ENCODE peak calls at places on chromosomes 3 and 15, in seven cellular contexts. K is right cardiac atrium; B is heart right ventricle; U is ovary; E is effector memory CD4-positive, alpha-beta T cell; P is CD4-positive, alpha-beta memory T cell; J is neuronal stem cell. S is an unnamed sample. For H3K9me3, the result is how much of the 10 kb centered on the place peaks cover.

GRCh38 chr3:65516998-65517397 is 521.7 kb downstream of the MAGI1 start:
- DNase-seq in J (no peak), U (no peak), K (no peak), E (no peak), P (no peak), B (no peak), S (no peak)

GRCh38 chr3:167209011-167209410 is 171.1 kb downstream of the ZBBX start:
- DNase-seq in K (no peak), P (no peak), E (no peak), U (no peak), B (no peak), J (no peak), S (no peak)

GRCh38 chr3:148642616-148643015 is 55.1 kb upstream of the AGTR1 start:
- DNase-seq in B (no peak), K (no peak), U (no peak), P (no peak), J (no peak), E (no peak), S (no peak)

GRCh38 chr15:90046846-90047481 is 45.8 kb downstream of the ZNF710 start:
- DNase-seq in E (no peak), K (peak), U (no peak), B (no peak), P (no peak), J (no peak), S (peak)

GRCh38 chr3:40417845-40418543 is 31.0 kb downstream of the ENTPD3 start:
- DNase-seq in K (no peak), J (no peak), B (no peak), P (no peak), E (no peak), U (no peak), S (no peak)

GRCh38 chr15:68328485-68328884 is 50.9 kb downstream of the FEM1B start:
- DNase-seq in K (no peak), U (no peak), E (no peak), B (no peak), J (no peak), P (no peak), S (peak)

GRCh38 chr3:60948488-60948887 is 302.8 kb downstream of the FHIT start:
- DNase-seq in J (no peak), E (no peak), P (no peak), U (no peak), K (no peak), B (no peak), S (no peak)

GRCh38 chr3:13559751-13560540 is 11.0 kb downstream of the FBLN2 start:
- DNase-seq in U (no peak), E (no peak), J (no peak), K (peak), P (no peak), B (peak), S (no peak)

GRCh38 chr15:89416339-89417183 is 79.8 kb downstream of the RHCG start:
- DNase-seq in P (peak), E (peak), K (peak), J (peak), U (peak), B (peak), S (peak)

GRCh38 chr3:101703169-101703568 is 16.7 kb upstream of the RPL24 start:
- DNase-seq in U (no peak), E (no peak), P (no peak), J (no peak), K (no peak), B (no peak), S (peak)

GRCh38 chr3:70989174-70989573 is 594.4 kb downstream of the FOXP1 start:
- DNase-seq in U (no peak), E (no peak), B (no peak), K (no peak), J (no peak), P (no peak), S (peak)

GRCh38 chr3:143241556-143241955 is 122.0 kb downstream of the CHST2 start:
- DNase-seq in J (no peak), U (no peak), E (no peak), K (no peak), P (no peak), B (no peak), S (no peak)

GRCh38 chr15:20355256-20355868 is 186.2 kb downstream of the GOLGA6L6 start:
- DNase-seq in B (no peak), P (no peak), J (no peak), U (no peak), K (peak), E (no peak), S (no peak)

GRCh38 chr3:64691051-64691450 is 3.3 kb upstream of the ADAMTS9 start:
- DNase-seq in B (peak), J (no peak), E (no peak), K (no peak), P (no peak), U (no peak), S (no peak)

GRCh38 chr15:50107591-50108408 is 11.2 kb downstream of the ATP8B4 start:
- DNase-seq in K (no peak), U (no peak), E (no peak), J (no peak), B (no peak), P (no peak), S (no peak)

GRCh38 chr3:79517766-79518413 is 249.9 kb downstream of the ROBO1 start:
- DNase-seq in P (no peak), K (no peak), E (no peak), J (peak), U (no peak), B (no peak), S (peak)

GRCh38 chr3:150666167-150666566 is 37.6 kb downstream of the ERICH6 start:
- DNase-seq in E (no peak), U (no peak), P (no peak), J (no peak), B (no peak), K (no peak), S (no peak)

GRCh38 chr15:58454950-58455401 is 23.2 kb downstream of the LIPC start:
- DNase-seq in P (no peak), U (no peak), K (no peak), E (no peak), B (no peak), J (no peak), S (no peak)

GRCh38 chr3:126452213-126452612 is 23.5 kb downstream of the ZXDC start:
- DNase-seq in P (no peak), K (no peak), E (no peak), J (no peak), B (no peak), U (no peak), S (no peak)

GRCh38 chr15:39934415-39935044 is 615 bp downstream of the EIF2AK4 start:
- DNase-seq in K (no peak), B (no peak), U (no peak), P (no peak), J (peak), E (no peak), S (no peak)

GRCh38 chr15:62071711-62072308 is 5.0 kb downstream of the C2CD4A start:
- DNase-seq in E (no peak), B (no peak), P (peak), U (no peak), J (no peak), K (no peak), S (peak)

GRCh38 chr3:28973621-28974020 is 307.2 kb upstream of the RBMS3 start:
- DNase-seq in P (no peak), B (no peak), U (no peak), K (no peak), E (no peak), J (no peak), S (no peak)

GRCh38 chr15:93018574-93018973 is 70.4 kb downstream of the RGMA start:
- DNase-seq in K (no peak), P (no peak), U (no peak), E (no peak), J (no peak), B (no peak), S (no peak)

GRCh38 chr15:58487724-58488120 is 55.9 kb downstream of the LIPC start:
- DNase-seq in J (no peak), P (no peak), K (no peak), U (no peak), B (no peak), E (no peak), S (no peak)

DNA sequence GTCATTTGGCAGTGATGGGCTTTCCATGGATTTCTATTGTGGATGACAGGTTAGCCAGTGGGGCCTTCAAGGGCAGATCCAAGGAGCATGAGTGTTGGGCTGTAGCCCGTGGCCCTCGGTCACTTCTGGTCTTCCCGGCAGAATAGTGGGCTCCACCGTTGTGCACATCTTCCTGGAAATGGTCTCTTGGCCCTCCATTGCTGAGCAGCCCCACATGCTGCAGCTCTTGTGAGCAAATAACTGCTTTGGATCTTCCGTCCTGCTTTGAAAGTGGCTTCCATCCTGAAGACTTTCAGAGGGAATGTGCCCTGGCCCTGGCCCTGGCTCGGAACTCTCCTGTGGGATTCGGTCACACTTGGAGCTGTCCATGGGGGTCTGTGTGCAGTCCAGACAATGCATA is 102.8 kb downstream of the SNRPN start:
- DNase-seq in P (no peak), K (no peak), J (no peak), E (no peak), B (peak), U (no peak), S (no peak)
- H3K9me3 ChIP-seq in P (under half), K (half or more), J (half or more), E (half or more), B (half or more), U (half or more), S (half or more)

GRCh38 chr3:3109407-3110298 is 521 bp downstream of the IL5RA start:
- DNase-seq in P (no peak), K (no peak), U (no peak), J (no peak), B (no peak), E (no peak), S (no peak)
- H3K4me3 ChIP-seq in P (no peak), K (peak), U (no peak), J (no peak), B (peak), E (peak), S (no peak)

GRCh38 chr3:168581718-168582332 is 486.1 kb upstream of the GOLIM4 start:
- DNase-seq in E (no peak), J (no peak), U (no peak), B (no peak), P (no peak), K (no peak), S (no peak)
- H3K27ac ChIP-seq in E (no peak), J (no peak), U (no peak), B (no peak), P (no peak), K (no peak), S (no peak)

GRCh38 chr3:16132190-16132589 is 42.3 kb upstream of the GALNT15 start:
- DNase-seq in B (no peak), E (no peak), U (no peak), J (no peak), K (no peak), P (no peak), S (peak)

GRCh38 chr3:16126634-16127033 is 47.8 kb upstream of the GALNT15 start:
- DNase-seq in B (no peak), J (no peak), P (no peak), E (no peak), U (no peak), K (no peak), S (no peak)

GRCh38 chr3:16127257-16127656 is 47.2 kb upstream of the GALNT15 start:
- DNase-seq in K (no peak), B (no peak), E (no peak), P (no peak), J (no peak), U (no peak), S (no peak)

GRCh38 chr3:16132926-16133325 is 41.6 kb upstream of the GALNT15 start:
- DNase-seq in B (peak), U (no peak), J (no peak), K (peak), P (no peak), E (no peak), S (peak)

DNA sequence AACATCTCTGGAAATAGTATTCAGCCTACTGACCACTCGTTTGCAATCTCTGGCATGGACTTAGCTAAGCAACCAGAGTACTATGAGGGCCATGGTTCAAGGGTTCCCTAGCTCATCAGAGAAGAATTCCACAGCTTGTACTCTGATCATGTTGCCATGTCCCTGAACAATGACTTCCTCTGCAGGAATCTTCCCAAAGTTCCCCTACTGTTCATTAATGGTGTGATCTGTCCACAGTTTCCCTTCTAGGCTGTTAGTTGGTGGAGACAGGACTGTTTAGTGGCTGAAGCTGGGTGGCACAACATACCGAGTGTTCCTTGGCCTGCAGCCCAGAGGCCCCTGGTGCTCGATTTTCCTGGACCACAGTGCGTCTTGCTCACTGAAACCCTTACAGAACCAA is 44.4 kb upstream of the GALNT15 start:
- DNase-seq in B (no peak), E (no peak), J (no peak), K (peak), U (no peak), P (no peak), S (no peak)
- H3K9me3 ChIP-seq in B (under half), E (under half), J (under half), K (under half), U (under half), P (under half), S (under half)

DNA sequence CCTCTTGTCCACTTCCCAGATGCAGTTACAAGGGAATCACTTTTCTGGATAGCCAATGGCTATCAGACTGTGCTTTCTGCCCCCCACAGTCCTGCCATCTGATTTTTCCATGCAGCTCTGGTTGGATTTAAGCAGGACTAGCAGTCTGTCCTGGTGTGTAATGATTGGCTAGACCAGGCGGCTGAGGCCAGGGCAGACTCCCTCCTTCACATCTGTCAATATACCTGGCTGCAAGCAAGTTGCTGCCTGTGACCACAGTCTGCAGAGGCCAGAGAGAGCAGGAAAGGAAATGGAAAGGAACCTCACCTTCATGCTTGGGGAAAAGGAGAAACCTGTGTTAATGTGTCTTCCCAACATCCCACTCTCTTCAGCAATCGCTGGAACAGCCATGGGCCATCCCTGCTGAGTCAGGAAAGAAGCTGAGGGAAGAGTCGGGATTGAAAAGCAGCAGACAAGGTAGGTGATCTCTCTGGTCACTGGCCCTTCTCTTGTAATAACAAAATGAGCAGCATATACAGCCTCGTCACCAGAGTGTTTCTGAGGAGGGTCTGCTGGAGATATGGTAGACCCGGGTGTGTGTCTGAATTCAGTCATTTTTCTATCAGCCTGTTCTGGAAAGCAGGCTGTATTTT is 126.7 kb upstream of the PHLDB2 start:
- DNase-seq in J (no peak), P (no peak), U (no peak), K (no peak), B (no peak), E (no peak), S (no peak)
- H3K4me3 ChIP-seq in J (no peak), P (no peak), U (no peak), K (no peak), B (no peak), E (no peak), S (no peak)

DNA sequence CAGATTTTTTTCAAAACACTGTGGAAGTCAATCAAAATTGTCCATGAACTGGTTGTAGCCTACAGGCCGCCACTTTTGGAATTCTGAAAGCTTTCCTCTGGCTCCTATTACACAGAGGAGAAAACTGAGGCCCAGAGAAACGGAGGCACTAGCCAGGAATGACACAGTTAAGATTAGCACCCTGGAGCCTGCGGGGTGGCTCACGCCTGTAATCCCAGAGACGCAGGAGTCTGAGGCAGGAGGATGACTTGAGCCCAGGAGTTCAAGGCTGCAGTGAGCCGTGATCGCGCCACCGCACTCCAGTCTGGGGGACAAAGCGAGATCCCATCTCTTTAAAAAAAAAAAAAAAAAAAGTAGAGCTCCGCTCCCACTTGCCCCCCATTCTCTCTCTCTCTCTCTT is 667 bp upstream of the TRH start:
- DNase-seq in J (no peak), K (no peak), U (no peak), P (no peak), E (no peak), B (no peak), S (no peak)
- H3K27ac ChIP-seq in J (no peak), K (no peak), U (no peak), P (no peak), E (no peak), B (no peak), S (no peak)